ENCODE peak calls at places on chromosomes 6 and 20, in eight cellular contexts. L is glutamatergic neuron, Z is endothelial cell, R is suprapubic skin, O is HFFc6, Y is AG04450, C is uterus, G is activated B cell treated with CpG ODN at 0.5 μM for 24 hours. H is an unnamed sample.

GRCh38 chr6:87908978-87909802 is 138.5 kb upstream of the SPACA1 start:
- DNase-seq in Z (no peak), R (no peak), L (no peak), C (no peak), G (no peak), O (no peak), Y (no peak), H (no peak)

GRCh38 chr20:63957690-63958441 is 1.6 kb upstream of the UCKL1 start:
- DNase-seq in Y (no peak), G (no peak), R (no peak), Z (no peak), C (peak), O (no peak), L (no peak), H (no peak)

GRCh38 chr6:52724406-52725121 is 38.7 kb downstream of the GSTA2 start:
- DNase-seq in C (peak), Z (peak), G (peak), O (peak), Y (no peak), L (peak), R (peak), H (peak)

GRCh38 chr20:19747903-19748302 is 10.2 kb upstream of the RIN2 start:
- DNase-seq in C (no peak), G (no peak), Y (no peak), O (no peak), R (no peak), Z (no peak), L (no peak), H (no peak)

GRCh38 chr6:158722176-158722729 is 72.4 kb downstream of the SYTL3 start:
- DNase-seq in G (no peak), Z (no peak), L (no peak), Y (no peak), R (no peak), O (no peak), C (no peak), H (no peak)

GRCh38 chr20:31992086-31992485 is 18.2 kb upstream of the CCM2L start:
- DNase-seq in R (no peak), O (no peak), L (no peak), C (no peak), G (no peak), Z (no peak), Y (no peak), H (no peak)

GRCh38 chr20:667351-668034 is 8.1 kb downstream of the SCRT2 start:
- DNase-seq in L (peak), Z (peak), G (no peak), C (no peak), Y (no peak), R (no peak), O (no peak), H (peak)

GRCh38 chr6:137218917-137219663 is at the start of gene IFNGR1:
- DNase-seq in G (peak), C (peak), L (peak), Y (peak), O (peak), Z (peak), R (peak), H (peak)

GRCh38 chr6:38339914-38340313 is 299.8 kb downstream of the BTBD9 start:
- DNase-seq in Z (no peak), O (no peak), R (no peak), C (no peak), Y (no peak), L (no peak), G (no peak), H (no peak)

GRCh38 chr6:14817068-14817467 is 428.8 kb upstream of the JARID2 start:
- DNase-seq in O (no peak), L (no peak), C (no peak), G (no peak), Y (no peak), Z (no peak), R (no peak), H (no peak)

GRCh38 chr20:17845701-17846475 is 122.7 kb downstream of the SNX5 start:
- DNase-seq in Y (no peak), L (no peak), Z (no peak), O (no peak), G (no peak), R (no peak), C (no peak), H (peak)

GRCh38 chr20:56222201-56222600 is 26.3 kb upstream of the MC3R start:
- DNase-seq in Y (no peak), O (no peak), Z (no peak), C (no peak), L (no peak), G (no peak), R (no peak), H (no peak)

GRCh38 chr20:46649965-46650542 is 1.2 kb downstream of the SLC13A3 start:
- DNase-seq in L (no peak), C (no peak), R (no peak), G (no peak), O (no peak), Y (no peak), Z (no peak), H (no peak)

GRCh38 chr6:27972750-27973149 is 15.7 kb downstream of the OR2B6 start:
- DNase-seq in Z (no peak), L (no peak), R (no peak), O (no peak), Y (no peak), G (no peak), C (no peak), H (no peak)

GRCh38 chr6:160930547-160931377 is 60.8 kb upstream of the MAP3K4 start:
- DNase-seq in Z (peak), C (peak), L (peak), R (peak), Y (peak), G (peak), O (peak), H (peak)

GRCh38 chr6:7630792-7631191 is 40.8 kb downstream of the SNRNP48 start:
- DNase-seq in Z (no peak), L (no peak), O (no peak), Y (no peak), C (no peak), R (no peak), G (no peak), H (no peak)

GRCh38 chr20:3042621-3043020 is 801 bp upstream of the GNRH2 start:
- DNase-seq in Z (no peak), L (no peak), C (peak), G (no peak), O (no peak), Y (no peak), R (no peak), H (no peak)

GRCh38 chr6:2103644-2104523 is 141.5 kb downstream of the GMDS start:
- DNase-seq in Z (no peak), C (no peak), Y (no peak), R (no peak), L (no peak), G (no peak), O (peak), H (no peak)

GRCh38 chr6:6825986-6826901 is 237.7 kb downstream of the LY86 start:
- DNase-seq in Y (no peak), L (no peak), C (no peak), O (no peak), R (peak), G (peak), Z (no peak), H (peak)

GRCh38 chr6:42095776-42096541 is 45.6 kb downstream of the TAF8 start:
- DNase-seq in R (no peak), Y (no peak), L (no peak), Z (peak), G (no peak), O (no peak), C (no peak), H (no peak)

GRCh38 chr6:84065718-84066290 is 32.2 kb downstream of the MRAP2 start:
- DNase-seq in C (no peak), Z (no peak), R (no peak), Y (no peak), G (no peak), O (peak), L (no peak), H (no peak)

DNA sequence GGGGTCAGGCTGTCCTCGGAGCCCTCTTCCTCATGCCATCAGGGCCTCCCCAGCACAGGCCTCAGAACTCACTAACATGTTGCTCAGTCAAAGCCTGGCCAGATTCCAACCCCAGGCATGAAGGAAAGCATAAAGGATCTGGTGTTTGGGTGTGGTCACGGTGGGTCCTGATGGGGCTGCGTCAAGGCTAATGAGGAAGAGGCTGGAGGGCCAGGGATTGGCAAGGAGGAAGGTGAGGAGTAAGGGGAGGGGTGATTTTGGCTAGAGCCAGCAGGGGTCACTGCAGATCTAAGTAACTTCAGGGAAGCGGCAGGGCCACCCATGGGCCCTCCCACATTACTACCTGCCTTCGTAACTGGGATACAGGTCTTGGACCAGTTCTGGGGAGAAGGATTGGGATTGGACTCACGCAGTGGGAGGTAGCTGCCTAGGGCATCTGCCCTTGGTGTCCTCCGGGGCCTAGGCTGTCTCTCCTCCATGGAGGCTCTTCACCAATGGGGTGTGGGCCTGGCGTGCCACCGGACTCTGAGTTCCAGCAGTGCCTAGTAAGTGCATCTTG is 36.2 kb upstream of the MRPS18A start:
- DNase-seq in O (no peak), G (peak), R (no peak), L (no peak), C (peak), Z (peak), Y (no peak), H (peak)
- TF ChIP-seq CTCF in O (peak), G (peak), R (peak), L (peak), C (peak), Z (no peak), Y (peak), H (peak)

GRCh38 chr20:49446808-49447207 is 35.7 kb downstream of the KCNB1 start:
- DNase-seq in Z (peak), Y (no peak), L (peak), G (no peak), O (peak), R (no peak), C (peak), H (no peak)
- TF ChIP-seq CTCF in Z (no peak), Y (no peak), L (no peak), G (no peak), O (no peak), R (no peak), C (peak), H (no peak)

DNA sequence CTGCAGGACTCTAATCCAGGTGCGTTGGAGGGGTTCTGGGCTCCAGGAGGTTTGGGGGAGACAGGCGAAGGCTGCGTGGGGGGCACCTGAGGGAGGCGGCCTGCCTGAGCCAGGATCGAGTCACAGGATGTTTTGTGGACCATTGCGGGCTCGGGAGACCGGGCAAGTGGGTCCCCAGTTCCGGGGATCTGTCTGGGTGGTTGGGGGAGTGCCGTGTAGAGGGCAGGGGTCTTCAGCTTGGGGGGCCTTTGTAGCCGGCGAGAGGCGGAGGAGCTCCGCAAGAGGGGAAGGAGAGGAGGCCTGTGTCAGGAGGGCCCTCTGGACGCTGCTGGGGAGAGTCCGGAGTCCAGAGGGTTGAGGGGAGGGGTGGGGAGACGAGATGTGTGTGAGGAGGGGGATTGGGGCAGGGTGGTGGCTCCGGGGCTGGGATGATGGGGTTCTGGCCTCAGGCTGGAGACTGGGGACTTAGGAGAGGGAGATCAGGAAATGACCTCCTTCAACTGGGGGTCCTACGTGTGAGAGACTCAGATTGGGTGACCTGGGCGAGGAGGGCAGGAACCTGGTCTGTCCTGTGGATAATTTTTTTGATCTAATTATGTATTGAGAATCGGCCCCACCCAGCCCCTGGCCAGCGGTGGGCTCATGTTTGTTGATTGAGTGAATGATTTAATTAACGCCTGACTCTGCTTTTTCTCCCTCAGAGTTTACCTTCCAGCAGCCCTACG is 505 bp downstream of the SNAI1 start:
- DNase-seq in L (no peak), Z (no peak), G (no peak), O (no peak), C (no peak), R (no peak), Y (no peak), H (no peak)
- TF ChIP-seq CTCF in L (no peak), Z (no peak), G (no peak), O (no peak), C (no peak), R (no peak), Y (no peak), H (no peak)

GRCh38 chr6:122052501-122052900 is 347.0 kb upstream of the HSF2 start:
- DNase-seq in Y (no peak), R (no peak), C (no peak), L (no peak), G (no peak), O (no peak), Z (no peak), H (no peak)
- TF ChIP-seq CTCF in Y (no peak), R (no peak), C (no peak), L (no peak), G (no peak), O (no peak), Z (no peak), H (no peak)

GRCh38 chr6:19552588-19552987 is 284.6 kb upstream of the ID4 start:
- DNase-seq in L (no peak), O (no peak), Z (no peak), R (no peak), Y (no peak), C (no peak), G (no peak), H (no peak)
- TF ChIP-seq CTCF in L (no peak), O (no peak), Z (no peak), R (no peak), Y (no peak), C (no peak), G (no peak), H (no peak)

GRCh38 chr20:15756401-15756800 is 816.8 kb downstream of the KIF16B start:
- DNase-seq in Z (no peak), G (no peak), L (no peak), R (no peak), O (no peak), C (no peak), Y (no peak), H (no peak)

GRCh38 chr20:15756001-15756400 is 817.2 kb downstream of the KIF16B start:
- DNase-seq in R (no peak), Z (no peak), G (no peak), Y (no peak), L (peak), O (no peak), C (no peak), H (no peak)

GRCh38 chr20:15760217-15760567 is 813.1 kb downstream of the KIF16B start:
- DNase-seq in Y (no peak), Z (no peak), R (no peak), C (no peak), G (no peak), L (peak), O (no peak), H (no peak)

GRCh38 chr20:15763344-15763743 is 809.9 kb downstream of the KIF16B start:
- DNase-seq in Z (no peak), L (no peak), O (no peak), Y (no peak), G (no peak), R (no peak), C (no peak), H (no peak)

DNA sequence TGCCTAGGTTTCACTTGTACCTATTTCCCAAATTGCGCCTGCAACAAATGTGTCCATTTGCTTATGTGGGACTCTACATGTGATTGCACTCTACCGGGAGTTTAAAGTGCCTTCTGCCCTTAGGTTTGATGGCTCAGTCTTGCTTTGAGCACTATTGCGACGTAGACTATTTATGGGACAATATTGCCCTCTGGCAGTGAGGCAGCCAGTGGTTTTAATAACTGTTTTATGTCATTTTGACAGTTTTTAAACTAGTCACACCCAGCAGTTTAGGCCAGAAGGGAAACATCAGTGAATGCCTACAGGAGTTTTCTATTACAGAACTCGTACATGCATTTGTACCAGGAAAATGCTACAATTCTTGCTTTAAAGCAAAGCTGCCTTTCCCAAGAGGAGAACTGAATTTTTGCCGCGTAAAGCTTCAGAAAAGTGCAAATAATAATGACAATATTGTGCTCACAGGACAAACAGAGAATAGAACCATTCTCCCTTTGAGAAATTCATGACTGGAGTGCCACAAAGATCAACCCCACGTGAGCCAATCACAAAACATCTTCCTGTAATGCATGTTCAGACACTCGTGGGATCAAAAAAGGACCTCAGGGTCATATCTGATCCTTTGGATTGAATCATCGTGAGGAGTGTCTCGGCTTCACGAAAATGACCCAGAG is 813.6 kb downstream of the KIF16B start:
- DNase-seq in R (no peak), Z (no peak), G (no peak), L (no peak), C (no peak), Y (no peak), O (no peak), H (no peak)
- TF ChIP-seq CTCF in R (no peak), Z (no peak), G (no peak), L (no peak), C (no peak), Y (no peak), O (peak), H (no peak)

DNA sequence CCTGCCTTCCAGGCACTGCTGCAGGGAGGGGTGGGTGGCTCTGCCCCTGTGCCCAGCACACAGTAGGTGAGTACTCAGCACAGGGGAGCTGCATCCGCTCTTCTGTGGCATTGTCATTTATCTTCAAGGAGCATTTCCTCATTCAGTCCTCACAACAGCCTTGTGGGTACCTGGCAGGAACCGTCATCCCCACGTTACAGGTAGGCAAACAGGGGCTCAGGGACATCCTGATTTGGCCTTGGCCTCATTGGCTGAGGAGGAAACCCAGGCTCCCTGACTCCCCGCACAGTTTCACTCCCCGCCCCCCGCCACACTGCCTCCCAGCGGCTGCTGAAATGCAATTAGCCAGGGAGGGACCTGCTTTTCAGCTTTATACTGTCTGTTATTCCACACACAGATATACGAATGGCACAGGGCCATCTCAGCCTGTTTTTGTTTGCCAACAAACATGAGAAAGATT is 24.3 kb upstream of the PNPLA1 start:
- DNase-seq in Z (no peak), O (no peak), G (no peak), L (no peak), Y (no peak), C (no peak), R (no peak), H (no peak)
- TF ChIP-seq CTCF in Z (no peak), O (no peak), G (no peak), L (no peak), Y (peak), C (no peak), R (no peak), H (peak)

DNA sequence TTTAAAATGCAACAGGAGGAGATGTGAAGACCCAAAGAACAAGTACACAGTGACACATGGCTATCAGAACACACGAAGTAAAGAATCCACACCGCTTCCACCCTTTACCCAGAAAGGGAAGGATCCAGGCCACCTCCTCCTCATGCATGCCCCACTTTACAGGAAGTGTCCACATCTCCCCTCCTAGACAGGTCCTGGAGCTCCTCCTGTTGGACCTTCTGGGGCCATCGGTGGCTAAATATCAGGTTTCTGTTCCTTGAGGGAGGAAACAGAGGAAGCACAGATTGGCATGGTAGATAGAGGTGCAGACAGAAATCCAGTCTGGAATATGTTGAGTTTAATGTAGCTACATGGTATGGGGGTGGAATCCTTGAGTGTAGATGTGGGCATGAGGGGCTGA is 10.9 kb downstream of the NINL start:
- DNase-seq in Z (peak), R (no peak), C (no peak), Y (no peak), L (no peak), O (peak), G (no peak), H (no peak)
- TF ChIP-seq CTCF in Z (no peak), R (no peak), C (no peak), Y (peak), L (no peak), O (peak), G (no peak), H (no peak)

H was measured in CD14-positive monocyte.